ENCODE peak calls at places on chromosomes 13 and 19, in five cellular contexts. F is RWPE2; I is activated naive CD8-positive, alpha-beta T cell treated with anti-CD3 and anti-CD28 coated beads, Interleukin-2, amount 10 ng/mL, durations not matched to agents 7 days and 5 days; K is GM23248; N is HFF-Myc. R is an unnamed sample.

GRCh38 chr19:47792616-47793015 is 11.7 kb downstream of the TPRX1 start:
- DNase-seq in I (no peak), N (no peak), F (no peak), K (no peak), R (no peak)

GRCh38 chr19:16260160-16260793 is 62.6 kb downstream of the AP1M1 start:
- DNase-seq in F (no peak), I (no peak), K (no peak), N (no peak), R (no peak)

GRCh38 chr19:3981736-3982681 is 3.3 kb downstream of the EEF2 start:
- DNase-seq in K (peak), F (no peak), I (peak), N (no peak), R (peak)

GRCh38 chr13:68176486-68176885 is 946.4 kb upstream of the PCDH9 start:
- DNase-seq in K (peak), I (no peak), N (no peak), F (no peak), R (no peak)

GRCh38 chr19:47735131-47735530 is 10.2 kb upstream of the NOP53 start:
- DNase-seq in F (no peak), K (no peak), I (no peak), N (no peak), R (no peak)

GRCh38 chr19:44683434-44684210 is 12.3 kb downstream of the CEACAM19 start:
- DNase-seq in N (no peak), K (no peak), F (no peak), I (no peak), R (no peak)

GRCh38 chr13:107035778-107036177 is 467.8 kb upstream of the ARGLU1 start:
- DNase-seq in F (no peak), I (no peak), K (peak), N (no peak), R (no peak)

GRCh38 chr13:37127706-37128241 is 22.3 kb upstream of the CSNK1A1L start:
- DNase-seq in F (no peak), I (no peak), N (peak), K (peak), R (no peak)

GRCh38 chr19:3849787-3850186 is 19.1 kb downstream of the ZFR2 start:
- DNase-seq in F (no peak), K (no peak), N (no peak), I (no peak), R (no peak)

GRCh38 chr19:51450730-51451307 is 7.4 kb downstream of the SIGLEC8 start:
- DNase-seq in I (no peak), F (no peak), K (no peak), N (no peak), R (no peak)

GRCh38 chr13:50618206-50618605 is 225.3 kb downstream of the DLEU7 start:
- DNase-seq in F (no peak), N (no peak), I (no peak), K (no peak), R (no peak)

GRCh38 chr13:79522583-79522982 is 41.6 kb downstream of the NDFIP2 start:
- DNase-seq in F (no peak), K (peak), N (peak), I (peak), R (no peak)

GRCh38 chr13:88464851-88465250 is 793.7 kb downstream of the SLITRK5 start:
- DNase-seq in F (no peak), I (no peak), N (no peak), K (no peak), R (no peak)

GRCh38 chr13:47100214-47100853 is 203.5 kb upstream of the HTR2A start:
- DNase-seq in F (no peak), I (no peak), N (no peak), K (no peak), R (no peak)

GRCh38 chr19:10189631-10190425 is 4.9 kb downstream of the DNMT1 start:
- DNase-seq in N (no peak), K (peak), I (no peak), F (no peak), R (no peak)

GRCh38 chr13:33776510-33776909 is 41.4 kb upstream of the RFC3 start:
- DNase-seq in K (no peak), I (no peak), F (no peak), N (no peak), R (no peak)

GRCh38 chr19:53867225-53868090 is at the start of gene MYADM:
- DNase-seq in F (peak), K (peak), N (peak), I (peak), R (peak)

GRCh38 chr19:56933014-56933705 is 92.6 kb upstream of the PEG3 start:
- DNase-seq in K (no peak), I (no peak), F (no peak), N (no peak), R (no peak)